ENCODE peak calls at places on chromosome 15, in nine cellular contexts. B is ovary, W is thyroid gland, G is heart left ventricle, Q is suprapubic skin, F is vagina, U is tibial nerve, I is A549, E is uterus. D is an unnamed sample. For H3K4me1, the result is how much of the 10 kb centered on the place peaks cover.

GRCh38 chr15:83999396-84000120 is 236.0 kb upstream of the GOLGA6L4 start:
- DNase-seq in U (no peak), I (no peak), F (no peak), G (no peak), W (no peak), Q (no peak), B (no peak), E (no peak), D (no peak)

GRCh38 chr15:85542895-85543331 is 162.5 kb downstream of the AKAP13 start:
- DNase-seq in B (no peak), G (no peak), W (no peak), E (no peak), F (no peak), Q (no peak), I (no peak), U (no peak), D (no peak)

GRCh38 chr15:60575995-60576394 is 97.1 kb upstream of the ICE2 start:
- DNase-seq in G (no peak), B (no peak), E (no peak), F (no peak), U (no peak), W (no peak), I (peak), Q (no peak), D (no peak)

GRCh38 chr15:64017591-64018163 is 28.6 kb downstream of the DAPK2 start:
- DNase-seq in Q (no peak), B (no peak), U (no peak), G (no peak), F (no peak), W (no peak), I (no peak), E (no peak), D (no peak)

GRCh38 chr15:52518487-52518886 is 10.2 kb downstream of the MYO5A start:
- DNase-seq in F (no peak), I (no peak), G (no peak), E (no peak), B (no peak), W (no peak), U (no peak), Q (no peak), D (no peak)

GRCh38 chr15:71526061-71526460 is 284.3 kb upstream of the NR2E3 start:
- DNase-seq in F (no peak), E (no peak), W (no peak), G (no peak), Q (no peak), I (no peak), B (no peak), U (no peak), D (no peak)

GRCh38 chr15:97235285-97235985 is 725.1 kb upstream of the ARRDC4 start:
- DNase-seq in Q (no peak), F (no peak), G (no peak), I (peak), B (peak), E (peak), W (peak), U (peak), D (no peak)

GRCh38 chr15:57676578-57676977 is 29.9 kb upstream of the POLR2M start:
- DNase-seq in G (no peak), W (no peak), I (no peak), U (no peak), Q (no peak), F (no peak), B (no peak), E (no peak), D (no peak)

GRCh38 chr15:49675051-49675450 is 54.2 kb downstream of the DTWD1 start:
- DNase-seq in U (no peak), I (peak), W (no peak), B (no peak), E (no peak), Q (no peak), F (no peak), G (no peak), D (no peak)

GRCh38 chr15:41284425-41285177 is 47.8 kb downstream of the OIP5 start:
- DNase-seq in Q (no peak), F (no peak), B (no peak), E (no peak), U (no peak), G (no peak), W (no peak), I (peak), D (no peak)

GRCh38 chr15:84658788-84659411 is 901 bp upstream of the NMB start:
- DNase-seq in F (no peak), B (no peak), Q (no peak), E (no peak), W (no peak), G (no peak), U (no peak), I (no peak), D (no peak)

GRCh38 chr15:57306305-57306943 is 69.9 kb upstream of the CGNL1 start:
- DNase-seq in I (peak), B (peak), W (peak), U (peak), G (peak), E (peak), Q (peak), F (peak), D (peak)

GRCh38 chr15:83720466-83720865 is 66.5 kb downstream of the ADAMTSL3 start:
- DNase-seq in E (no peak), U (no peak), I (no peak), Q (no peak), F (no peak), G (no peak), W (no peak), B (no peak), D (no peak)

GRCh38 chr15:68299436-68299835 is 21.9 kb downstream of the FEM1B start:
- DNase-seq in B (no peak), F (peak), I (no peak), Q (no peak), U (no peak), W (no peak), G (no peak), E (no peak), D (no peak)

GRCh38 chr15:81111510-81112375 is 22.3 kb upstream of the CFAP161 start:
- DNase-seq in I (no peak), B (no peak), Q (no peak), E (peak), U (no peak), W (no peak), G (no peak), F (no peak), D (no peak)

GRCh38 chr15:96736384-96736783 is 405.9 kb downstream of the NR2F2 start:
- DNase-seq in G (no peak), I (no peak), F (no peak), Q (no peak), B (no peak), E (no peak), W (no peak), U (no peak), D (no peak)

GRCh38 chr15:51155016-51155580 is 60.4 kb upstream of the TNFAIP8L3 start:
- DNase-seq in I (no peak), G (no peak), Q (no peak), W (no peak), B (no peak), F (no peak), U (no peak), E (no peak), D (no peak)

GRCh38 chr15:38647683-38648082 is 83.1 kb upstream of the RASGRP1 start:
- DNase-seq in W (no peak), I (peak), B (no peak), F (no peak), G (no peak), Q (no peak), E (no peak), U (no peak), D (no peak)
- H3K4me1 ChIP-seq in W (under half), I (under half), B (under half), F (under half), G (under half), Q (under half), E (under half), U (under half), D (under half)

GRCh38 chr15:35182841-35183479 is 97.9 kb upstream of the NANOGP8 start:
- DNase-seq in Q (no peak), U (no peak), F (no peak), G (no peak), B (no peak), E (no peak), I (no peak), W (no peak), D (no peak)

GRCh38 chr15:35181538-35181937 is 96.4 kb upstream of the NANOGP8 start:
- DNase-seq in Q (no peak), F (no peak), G (no peak), E (no peak), W (no peak), U (no peak), B (no peak), I (peak), D (no peak)

GRCh38 chr15:35179739-35180138 is 94.6 kb upstream of the NANOGP8 start:
- DNase-seq in E (no peak), U (no peak), G (no peak), W (no peak), B (no peak), Q (no peak), F (no peak), I (no peak), D (no peak)

GRCh38 chr15:35186346-35186745 is 101.3 kb upstream of the NANOGP8 start:
- DNase-seq in E (no peak), Q (no peak), B (no peak), W (no peak), I (no peak), F (no peak), G (no peak), U (no peak), D (no peak)

DNA sequence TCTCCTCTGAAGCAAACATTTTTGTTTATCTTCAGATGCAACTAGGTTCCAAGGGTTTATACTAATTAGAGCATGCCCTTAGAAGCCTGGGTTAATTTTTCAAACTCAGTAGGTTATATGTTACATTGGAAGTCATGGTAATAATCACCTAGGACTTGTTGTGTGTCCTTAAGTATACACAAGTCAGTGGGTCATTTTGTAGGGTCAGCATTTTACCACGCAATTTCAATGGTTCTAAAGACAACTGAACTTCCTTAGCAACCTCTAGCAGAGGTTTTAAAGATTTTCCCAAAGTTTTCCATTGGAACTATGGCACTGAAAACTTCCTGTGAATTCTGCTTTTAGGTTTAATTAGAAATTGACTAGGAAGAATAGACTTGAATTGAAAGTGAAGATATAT is 99.6 kb upstream of the NANOGP8 start:
- DNase-seq in B (no peak), I (no peak), G (no peak), U (no peak), Q (no peak), E (no peak), F (no peak), W (no peak), D (no peak)
- TF ChIP-seq POLR2A in B (no peak), I (no peak), G (no peak), U (no peak), Q (no peak), E (no peak), F (no peak), W (no peak), D (no peak)

GRCh38 chr15:88142141-88142540 is 114.4 kb downstream of the NTRK3 start:
- DNase-seq in E (no peak), W (no peak), B (no peak), G (no peak), I (no peak), Q (no peak), F (no peak), U (no peak), D (no peak)

GRCh38 chr15:88139936-88140335 is 116.6 kb downstream of the NTRK3 start:
- DNase-seq in I (no peak), E (no peak), B (no peak), W (no peak), Q (no peak), F (no peak), U (no peak), G (no peak), D (no peak)

GRCh38 chr15:88144921-88145320 is 111.6 kb downstream of the NTRK3 start:
- DNase-seq in I (no peak), U (no peak), F (no peak), G (no peak), Q (no peak), W (no peak), B (no peak), E (no peak), D (no peak)

DNA sequence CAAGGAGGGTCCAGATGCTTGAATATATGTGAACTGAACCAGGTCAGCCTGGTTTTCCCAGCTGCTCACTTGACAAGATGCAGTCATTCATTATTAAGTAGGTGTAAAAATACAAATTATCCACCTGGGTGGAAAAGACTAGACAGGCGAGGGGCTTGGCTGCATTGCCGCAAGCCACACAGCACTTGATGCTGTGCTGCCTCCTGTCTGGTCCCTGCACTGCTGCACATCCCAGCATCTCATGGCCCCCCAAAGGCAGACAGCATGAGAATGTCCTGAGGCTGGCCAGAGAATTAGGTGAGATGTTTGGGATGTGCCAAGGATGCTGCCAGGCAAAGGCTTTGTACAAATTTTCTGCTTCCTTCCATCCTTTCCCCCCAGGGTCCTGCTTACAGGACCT is 115.0 kb downstream of the NTRK3 start:
- DNase-seq in W (no peak), G (no peak), Q (no peak), I (no peak), U (no peak), F (no peak), E (no peak), B (no peak), D (no peak)
- H3K4me1 ChIP-seq in W (under half), G (under half), Q (under half), I (under half), U (under half), F (under half), E (under half), B (under half), D (under half)

DNA sequence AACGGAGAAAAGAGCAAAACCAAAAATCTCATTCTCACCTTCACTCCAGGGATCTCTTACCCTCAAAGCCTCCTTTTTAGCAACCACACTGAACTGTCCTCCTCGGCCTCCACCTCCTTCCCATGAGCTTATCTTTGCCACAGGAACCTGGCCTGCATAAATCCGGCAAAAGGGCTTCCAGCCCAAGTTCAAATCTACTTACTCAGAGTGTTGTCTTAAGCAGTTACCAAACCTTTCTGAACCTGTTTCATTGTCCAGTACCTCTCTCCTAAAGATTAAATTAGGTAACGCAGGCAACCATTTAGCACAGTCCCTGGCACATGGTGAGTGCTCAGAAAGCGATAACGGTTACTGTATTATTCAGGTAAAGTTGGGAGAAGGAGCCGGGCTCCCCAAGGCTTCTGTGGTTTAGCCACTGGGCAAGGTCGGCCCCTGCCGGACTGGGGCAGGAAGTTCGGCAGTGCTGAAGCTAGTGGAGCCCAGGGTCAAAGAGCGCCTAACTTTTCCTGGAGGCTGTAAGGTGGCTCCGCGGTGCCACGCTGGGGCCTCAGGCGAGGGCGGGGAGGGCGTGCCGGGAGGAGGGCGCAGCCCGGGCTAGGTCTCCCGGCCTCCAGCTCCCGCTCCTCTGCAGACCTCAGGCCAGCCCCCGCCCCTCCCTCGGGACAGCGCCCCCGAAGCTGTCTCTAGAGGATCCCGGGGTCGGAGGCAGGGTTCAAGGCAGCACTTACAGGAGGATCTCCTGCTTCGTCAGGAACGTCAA is 620 bp downstream of the CIB1 start:
- DNase-seq in B (no peak), E (no peak), G (peak), I (peak), F (no peak), Q (no peak), U (no peak), W (peak), D (peak)
- TF ChIP-seq POLR2A in B (no peak), E (no peak), G (no peak), I (no peak), F (no peak), Q (no peak), U (no peak), W (no peak), D (peak)

DNA sequence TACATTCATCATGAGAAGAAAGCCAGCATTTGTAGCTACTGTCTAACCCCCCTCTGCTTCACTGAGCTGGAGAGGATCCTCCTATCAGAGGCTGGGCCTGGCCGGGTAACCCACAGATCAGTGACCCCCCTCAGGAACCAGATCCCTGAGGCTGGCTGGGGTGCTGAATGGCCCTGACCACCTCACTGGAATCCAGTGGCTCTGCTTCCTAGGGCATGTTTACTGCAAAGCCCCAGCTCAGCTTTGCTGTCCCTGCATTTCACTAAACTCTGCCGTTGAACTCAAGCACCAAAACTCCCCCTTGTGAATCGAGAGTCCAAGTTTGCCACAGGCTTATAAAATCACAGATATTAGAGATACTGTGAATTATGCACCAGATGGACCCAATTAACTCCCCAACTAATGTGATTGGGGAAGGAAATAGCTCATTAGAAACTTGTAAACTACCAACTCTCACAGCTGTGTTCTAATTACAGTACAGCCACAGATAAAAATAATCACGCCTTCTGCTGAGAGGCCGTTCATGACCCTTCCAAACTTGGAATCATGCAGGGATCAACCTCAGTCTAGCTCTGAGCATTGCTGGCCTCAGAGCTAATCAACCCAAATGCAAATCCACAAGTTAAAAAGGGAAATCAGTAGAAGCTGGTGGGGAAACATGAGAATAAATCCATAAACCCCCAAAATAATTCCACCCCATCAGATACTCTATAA is 47.0 kb downstream of the OCA2 start:
- DNase-seq in B (no peak), W (no peak), U (no peak), Q (no peak), G (no peak), I (no peak), E (no peak), F (no peak), D (no peak)
- H3K4me1 ChIP-seq in B (under half), W (under half), U (under half), Q (under half), G (under half), I (under half), E (under half), F (under half), D (under half)

GRCh38 chr15:70014860-70015490 is 82.7 kb downstream of the TLE3 start:
- DNase-seq in G (no peak), E (no peak), U (no peak), B (no peak), Q (no peak), W (no peak), F (no peak), I (no peak), D (peak)
- TF ChIP-seq POLR2A in G (no peak), E (no peak), U (no peak), B (no peak), Q (no peak), W (no peak), F (no peak), I (no peak), D (no peak)

GRCh38 chr15:67146875-67147381 is 81.5 kb downstream of the SMAD3 start:
- DNase-seq in G (no peak), I (peak), E (peak), F (no peak), Q (no peak), W (no peak), B (peak), U (no peak), D (peak)
- H3K4me1 ChIP-seq in G (under half), I (half or more), E (under half), F (half or more), Q (half or more), W (half or more), B (under half), U (under half), D (under half)